ENCODE peak calls at places on chromosomes 11 and 22, in seven cellular contexts. One of them, this sample, is unnamed.
A peak's percentile ranks its signal among the peaks of the same experiment; 100 is the strongest.

GRCh38 chr22:42138122-42138770 is 7.6 kb upstream of the CYP2D6 start:
- DNase-seq in psoas muscle: no peak
- DNase-seq in thoracic aorta: no peak
- DNase-seq in keratinocyte: no peak
- DNase-seq in cardiac muscle cell: no peak
- DNase-seq in sigmoid colon: no peak
- DNase-seq in colonic mucosa: no peak
- DNase-seq in this sample: no peak

GRCh38 chr22:36587289-36588154 is 58.6 kb upstream of the EIF3D start:
- DNase-seq in psoas muscle: no peak
- DNase-seq in thoracic aorta: no peak
- DNase-seq in keratinocyte: no peak
- DNase-seq in cardiac muscle cell: no peak
- DNase-seq in sigmoid colon: no peak
- DNase-seq in colonic mucosa: no peak
- DNase-seq in this sample: no peak

GRCh38 chr11:9947231-9947864 is 283.5 kb downstream of the SWAP70 start:
- DNase-seq in psoas muscle: no peak
- DNase-seq in thoracic aorta: no peak
- DNase-seq in keratinocyte: no peak
- DNase-seq in cardiac muscle cell: no peak
- DNase-seq in sigmoid colon: no peak
- DNase-seq in colonic mucosa: no peak
- DNase-seq in this sample: no peak

GRCh38 chr22:36701166-36701713 is 2.3 kb downstream of the CACNG2 start:
- DNase-seq in psoas muscle: no peak
- DNase-seq in thoracic aorta: no peak
- DNase-seq in keratinocyte: no peak
- DNase-seq in cardiac muscle cell: no peak
- DNase-seq in sigmoid colon: no peak
- DNase-seq in colonic mucosa: no peak
- DNase-seq in this sample: no peak

GRCh38 chr22:46054091-46054877 is 77.3 kb upstream of the WNT7B start:
- DNase-seq in psoas muscle: peak; percentile 75
- DNase-seq in thoracic aorta: no peak
- DNase-seq in keratinocyte: no peak
- DNase-seq in cardiac muscle cell: no peak
- DNase-seq in sigmoid colon: peak; percentile 90
- DNase-seq in colonic mucosa: peak; percentile 68
- DNase-seq in this sample: peak; percentile 31

GRCh38 chr22:36425977-36426523 is 38.3 kb upstream of the MYH9 start:
- DNase-seq in psoas muscle: peak; percentile 43
- DNase-seq in thoracic aorta: no peak
- DNase-seq in keratinocyte: no peak
- DNase-seq in cardiac muscle cell: peak; percentile 55
- DNase-seq in sigmoid colon: no peak
- DNase-seq in colonic mucosa: peak; percentile 44
- DNase-seq in this sample: no peak

GRCh38 chr11:2803186-2804057 is 82.2 kb downstream of the CDKN1C start:
- DNase-seq in psoas muscle: peak; percentile 9
- DNase-seq in thoracic aorta: no peak
- DNase-seq in keratinocyte: peak; percentile 21
- DNase-seq in cardiac muscle cell: no peak
- DNase-seq in sigmoid colon: peak; percentile 60
- DNase-seq in colonic mucosa: peak; percentile 9
- DNase-seq in this sample: no peak

GRCh38 chr22:33331017-33331416 is 272.8 kb upstream of the SYN3 start:
- DNase-seq in psoas muscle: no peak
- DNase-seq in thoracic aorta: no peak
- DNase-seq in keratinocyte: no peak
- DNase-seq in cardiac muscle cell: no peak
- DNase-seq in sigmoid colon: no peak
- DNase-seq in colonic mucosa: no peak
- DNase-seq in this sample: no peak

GRCh38 chr11:80327971-80328614 is 887.3 kb upstream of the TENM4 start:
- DNase-seq in psoas muscle: no peak
- DNase-seq in thoracic aorta: no peak
- DNase-seq in keratinocyte: no peak
- DNase-seq in cardiac muscle cell: no peak
- DNase-seq in sigmoid colon: no peak
- DNase-seq in colonic mucosa: no peak
- DNase-seq in this sample: no peak

GRCh38 chr11:108768370-108768769 is 103.5 kb downstream of the DDX10 start:
- DNase-seq in psoas muscle: no peak
- DNase-seq in thoracic aorta: no peak
- DNase-seq in keratinocyte: no peak
- DNase-seq in cardiac muscle cell: no peak
- DNase-seq in sigmoid colon: no peak
- DNase-seq in colonic mucosa: no peak
- DNase-seq in this sample: no peak

GRCh38 chr11:69529001-69529400 is 47.5 kb downstream of the LINC01488 start:
- DNase-seq in psoas muscle: no peak
- DNase-seq in thoracic aorta: no peak
- DNase-seq in keratinocyte: no peak
- DNase-seq in cardiac muscle cell: no peak
- DNase-seq in sigmoid colon: peak; percentile 56
- DNase-seq in colonic mucosa: no peak
- DNase-seq in this sample: no peak

GRCh38 chr11:43735931-43736330 is 55.4 kb downstream of the HSD17B12 start:
- DNase-seq in psoas muscle: no peak
- DNase-seq in thoracic aorta: no peak
- DNase-seq in keratinocyte: peak; percentile 7
- DNase-seq in cardiac muscle cell: no peak
- DNase-seq in sigmoid colon: no peak
- DNase-seq in colonic mucosa: no peak
- DNase-seq in this sample: no peak

GRCh38 chr11:115081972-115082371 is 403.6 kb downstream of the NXPE2 start:
- DNase-seq in psoas muscle: peak; percentile 27
- DNase-seq in thoracic aorta: no peak
- DNase-seq in keratinocyte: no peak
- DNase-seq in cardiac muscle cell: no peak
- DNase-seq in sigmoid colon: no peak
- DNase-seq in colonic mucosa: no peak
- DNase-seq in this sample: no peak

GRCh38 chr11:110367571-110367970 is 62.2 kb upstream of the FDX1 start:
- DNase-seq in psoas muscle: no peak
- DNase-seq in thoracic aorta: no peak
- DNase-seq in keratinocyte: no peak
- DNase-seq in cardiac muscle cell: no peak
- DNase-seq in sigmoid colon: no peak
- DNase-seq in colonic mucosa: no peak
- DNase-seq in this sample: no peak

GRCh38 chr11:67311556-67312082 is 8.3 kb downstream of the SSH3 start:
- DNase-seq in psoas muscle: no peak
- DNase-seq in thoracic aorta: no peak
- DNase-seq in keratinocyte: no peak
- DNase-seq in cardiac muscle cell: no peak
- DNase-seq in sigmoid colon: no peak
- DNase-seq in colonic mucosa: no peak
- DNase-seq in this sample: no peak

GRCh38 chr22:46756097-46756496 is 6.4 kb upstream of the TBC1D22A start:
- DNase-seq in psoas muscle: no peak
- DNase-seq in thoracic aorta: no peak
- DNase-seq in keratinocyte: no peak
- DNase-seq in cardiac muscle cell: no peak
- DNase-seq in sigmoid colon: no peak
- DNase-seq in colonic mucosa: no peak
- DNase-seq in this sample: no peak

GRCh38 chr22:39655736-39656285 is 85.3 kb downstream of the CACNA1I start:
- DNase-seq in psoas muscle: no peak
- DNase-seq in thoracic aorta: no peak
- DNase-seq in keratinocyte: no peak
- DNase-seq in cardiac muscle cell: no peak
- DNase-seq in sigmoid colon: no peak
- DNase-seq in colonic mucosa: no peak
- DNase-seq in this sample: no peak

GRCh38 chr11:26994579-26995210 is 783 bp downstream of the FIBIN start:
- DNase-seq in psoas muscle: peak; percentile 31
- DNase-seq in thoracic aorta: no peak
- DNase-seq in keratinocyte: no peak
- DNase-seq in cardiac muscle cell: no peak
- DNase-seq in sigmoid colon: peak; percentile 66
- DNase-seq in colonic mucosa: no peak
- DNase-seq in this sample: no peak

GRCh38 chr22:28316014-28316413 is 363.6 kb downstream of the TTC28 start:
- DNase-seq in psoas muscle: no peak
- DNase-seq in thoracic aorta: no peak
- DNase-seq in keratinocyte: peak; percentile 59
- DNase-seq in cardiac muscle cell: no peak
- DNase-seq in sigmoid colon: no peak
- DNase-seq in colonic mucosa: no peak
- DNase-seq in this sample: no peak

GRCh38 chr22:20405931-20406685 is 12.2 kb downstream of the ZNF74 start:
- DNase-seq in psoas muscle: no peak
- DNase-seq in thoracic aorta: no peak
- DNase-seq in keratinocyte: no peak
- DNase-seq in cardiac muscle cell: no peak
- DNase-seq in sigmoid colon: no peak
- DNase-seq in colonic mucosa: no peak
- DNase-seq in this sample: no peak

GRCh38 chr11:11620251-11620965 is 1.4 kb downstream of the GALNT18 start:
- DNase-seq in psoas muscle: peak; percentile 51
- DNase-seq in thoracic aorta: no peak
- DNase-seq in keratinocyte: no peak
- DNase-seq in cardiac muscle cell: peak; percentile 48
- DNase-seq in sigmoid colon: peak; percentile 78
- DNase-seq in colonic mucosa: peak; percentile 85
- DNase-seq in this sample: no peak

GRCh38 chr11:65314501-65315203 is at the start of gene CDC42EP2:
- DNase-seq in psoas muscle: peak; percentile 90
- DNase-seq in thoracic aorta: no peak
- DNase-seq in keratinocyte: no peak
- DNase-seq in cardiac muscle cell: peak; percentile 94
- DNase-seq in sigmoid colon: peak; percentile 94
- DNase-seq in colonic mucosa: peak; percentile 92
- DNase-seq in this sample: peak; percentile 45
- TF ChIP-seq CTCF in psoas muscle: no peak
- TF ChIP-seq CTCF in thoracic aorta: no peak
- TF ChIP-seq CTCF in keratinocyte: no peak
- TF ChIP-seq CTCF in cardiac muscle cell: no peak
- TF ChIP-seq CTCF in sigmoid colon: no peak
- TF ChIP-seq CTCF in colonic mucosa: no peak
- TF ChIP-seq CTCF in this sample: no peak

DNA sequence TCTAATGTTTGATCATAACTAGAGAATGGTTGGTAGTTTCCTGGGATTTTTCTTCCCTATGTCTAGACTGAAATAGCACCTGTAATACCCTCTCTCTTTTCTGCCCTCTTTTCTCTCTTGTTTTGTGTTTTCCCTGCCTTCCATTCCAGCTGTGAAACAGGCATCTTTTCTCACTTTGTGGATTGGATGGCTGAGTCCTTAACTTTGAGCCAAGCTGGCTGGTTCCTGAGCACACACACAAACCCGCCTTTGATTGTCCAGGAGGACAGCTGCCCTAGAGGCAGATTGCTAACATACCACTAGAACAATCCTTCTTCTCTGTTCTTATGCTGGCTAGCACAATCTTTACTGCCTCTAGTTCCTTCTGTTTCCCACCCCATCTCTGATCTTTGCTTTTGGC is 17.7 kb downstream of the CTNND1 start:
- DNase-seq in psoas muscle: no peak
- DNase-seq in thoracic aorta: no peak
- DNase-seq in keratinocyte: no peak
- DNase-seq in cardiac muscle cell: peak; percentile 56
- DNase-seq in sigmoid colon: no peak
- DNase-seq in colonic mucosa: no peak
- DNase-seq in this sample: no peak
- H3K4me3 ChIP-seq in psoas muscle: peak overlapping the region; percentile 38
- H3K4me3 ChIP-seq in thoracic aorta: peak overlapping the region; percentile 42
- H3K4me3 ChIP-seq in keratinocyte: peak overlapping the region; percentile 9
- H3K4me3 ChIP-seq in cardiac muscle cell: peak overlapping the region; percentile 21
- H3K4me3 ChIP-seq in sigmoid colon: peak overlapping the region; percentile 21
- H3K4me3 ChIP-seq in colonic mucosa: no peak overlapping the region
- H3K4me3 ChIP-seq in this sample: no peak overlapping the region

DNA sequence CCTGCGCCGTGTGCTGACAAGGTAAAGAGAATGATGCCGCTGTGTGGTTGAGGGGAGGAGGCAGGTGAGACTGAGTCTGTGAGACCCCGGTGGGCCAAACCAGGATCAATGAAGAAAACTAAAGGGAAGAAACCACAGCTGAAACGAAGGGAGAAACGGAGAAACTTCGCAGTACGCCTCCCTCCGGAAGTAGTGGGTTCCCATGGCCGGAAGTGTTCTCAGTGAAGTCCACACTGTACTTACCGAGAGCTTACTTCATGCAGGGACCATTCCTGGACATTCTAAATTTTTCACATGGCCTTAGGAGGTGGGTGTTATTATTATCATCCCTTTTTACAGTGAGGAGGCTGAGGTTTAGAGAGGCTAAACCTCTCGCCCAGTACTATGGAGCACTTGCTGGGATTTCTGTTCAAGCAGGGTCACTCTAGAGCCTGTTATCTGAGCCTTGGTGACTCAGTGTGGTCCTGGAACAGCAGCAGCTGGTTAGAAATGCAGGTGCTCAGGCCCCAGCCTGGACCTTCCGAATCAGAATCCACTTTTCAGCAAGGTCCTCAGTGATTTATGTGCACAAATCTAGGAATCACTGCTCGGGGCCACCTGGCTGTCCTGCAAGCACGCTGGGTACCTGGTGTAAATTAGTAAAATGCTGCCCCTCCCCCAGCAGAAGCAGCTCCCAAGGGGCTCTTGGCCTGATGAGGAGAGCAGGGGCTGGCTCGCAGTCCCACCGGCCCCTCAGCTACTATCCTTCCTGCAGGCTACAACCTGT is 18.0 kb downstream of the CD5 start:
- DNase-seq in psoas muscle: no peak
- DNase-seq in thoracic aorta: no peak
- DNase-seq in keratinocyte: no peak
- DNase-seq in cardiac muscle cell: no peak
- DNase-seq in sigmoid colon: no peak
- DNase-seq in colonic mucosa: no peak
- DNase-seq in this sample: no peak
- TF ChIP-seq CTCF in psoas muscle: no peak
- TF ChIP-seq CTCF in thoracic aorta: no peak
- TF ChIP-seq CTCF in keratinocyte: no peak
- TF ChIP-seq CTCF in cardiac muscle cell: no peak
- TF ChIP-seq CTCF in sigmoid colon: no peak
- TF ChIP-seq CTCF in colonic mucosa: no peak
- TF ChIP-seq CTCF in this sample: no peak

DNA sequence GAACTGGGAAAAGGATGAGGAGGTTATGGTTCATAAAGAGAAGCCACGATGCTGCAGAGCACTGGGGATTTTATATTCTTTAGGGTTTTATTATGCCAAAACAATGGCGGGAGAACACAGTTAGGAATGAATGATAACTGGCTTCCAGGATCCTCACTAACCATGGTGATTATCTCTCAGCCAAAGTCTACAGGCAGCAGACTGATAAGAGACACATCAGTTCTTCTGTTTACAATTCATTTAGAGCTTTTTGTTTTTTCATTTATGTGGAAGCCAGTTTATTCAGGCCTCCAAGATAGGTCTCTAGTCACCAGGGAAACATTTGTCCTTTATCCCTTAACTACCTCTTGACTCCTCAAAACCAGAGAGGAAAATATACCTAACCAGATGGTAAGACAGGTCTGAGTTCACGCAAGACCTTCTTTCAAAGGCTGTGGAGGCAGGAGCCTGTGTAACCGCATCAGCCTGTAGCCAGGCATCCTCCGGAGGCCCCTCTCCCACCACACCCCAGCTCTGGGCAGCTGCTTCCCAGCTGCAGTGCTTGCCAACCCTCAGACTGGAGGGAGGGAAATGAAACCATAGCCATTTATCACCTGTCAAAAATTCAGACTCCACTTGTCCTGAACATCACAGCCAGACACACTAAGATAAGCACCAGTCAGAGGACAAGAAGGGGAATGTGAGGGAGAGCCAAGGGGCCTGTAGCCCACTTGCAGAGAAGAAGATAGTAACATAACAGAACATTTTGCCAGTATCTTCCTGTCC is 57.2 kb upstream of the FAM181B start:
- DNase-seq in psoas muscle: no peak
- DNase-seq in thoracic aorta: no peak
- DNase-seq in keratinocyte: no peak
- DNase-seq in cardiac muscle cell: peak; percentile 45
- DNase-seq in sigmoid colon: no peak
- DNase-seq in colonic mucosa: no peak
- DNase-seq in this sample: no peak
- H3K4me3 ChIP-seq in psoas muscle: no peak overlapping the region
- H3K4me3 ChIP-seq in thoracic aorta: no peak overlapping the region
- H3K4me3 ChIP-seq in keratinocyte: no peak overlapping the region
- H3K4me3 ChIP-seq in cardiac muscle cell: no peak overlapping the region
- H3K4me3 ChIP-seq in sigmoid colon: no peak overlapping the region
- H3K4me3 ChIP-seq in colonic mucosa: no peak overlapping the region
- H3K4me3 ChIP-seq in this sample: no peak overlapping the region

This sample was measured in CD8-positive, alpha-beta T cell.